ENCODE peak calls at places on chromosomes 13 and 19, in five cellular contexts. One of them, this sample, is unnamed.
A peak's percentile ranks its signal among the peaks of the same experiment; 100 is the strongest.

GRCh38 chr13:106133025-106133424 is 402.4 kb downstream of the EFNB2 start:
- DNase-seq in IMR-90: peak; percentile 81
- DNase-seq in hepatocyte: no peak
- DNase-seq in heart left ventricle: no peak
- DNase-seq in psoas muscle: no peak
- DNase-seq in this sample: no peak

GRCh38 chr13:110444226-110444653 is 117.3 kb downstream of the RAB20 start:
- DNase-seq in IMR-90: peak; percentile 20
- DNase-seq in heart left ventricle: no peak
- DNase-seq in psoas muscle: no peak
- DNase-seq in hepatocyte: no peak
- DNase-seq in this sample: peak; percentile 31

GRCh38 chr13:41942462-41943094 is 18.3 kb downstream of the VWA8 start:
- DNase-seq in heart left ventricle: no peak
- DNase-seq in hepatocyte: peak; percentile 52
- DNase-seq in psoas muscle: no peak
- DNase-seq in IMR-90: peak; percentile 74
- DNase-seq in this sample: no peak

GRCh38 chr19:23312515-23312914 is 62.3 kb upstream of the ZNF724 start:
- DNase-seq in heart left ventricle: no peak
- DNase-seq in IMR-90: peak; percentile 7
- DNase-seq in psoas muscle: no peak
- DNase-seq in hepatocyte: no peak
- DNase-seq in this sample: no peak

GRCh38 chr19:55544776-55545439 is 435 bp downstream of the SBK3 start:
- DNase-seq in heart left ventricle: no peak
- DNase-seq in IMR-90: no peak
- DNase-seq in hepatocyte: no peak
- DNase-seq in psoas muscle: peak; percentile 70
- DNase-seq in this sample: no peak

GRCh38 chr13:79745141-79745540 is 264.2 kb downstream of the NDFIP2 start:
- DNase-seq in psoas muscle: no peak
- DNase-seq in hepatocyte: no peak
- DNase-seq in heart left ventricle: no peak
- DNase-seq in IMR-90: no peak
- DNase-seq in this sample: no peak

GRCh38 chr13:106143392-106143791 is 392.1 kb downstream of the EFNB2 start:
- DNase-seq in IMR-90: peak; percentile 90
- DNase-seq in psoas muscle: no peak
- DNase-seq in heart left ventricle: no peak
- DNase-seq in hepatocyte: no peak
- DNase-seq in this sample: no peak

GRCh38 chr13:80341098-80341701 is at the start of gene SPRY2:
- DNase-seq in heart left ventricle: peak; percentile 96
- DNase-seq in IMR-90: peak; percentile 96
- DNase-seq in psoas muscle: peak; percentile 96
- DNase-seq in hepatocyte: peak; percentile 97
- DNase-seq in this sample: peak; percentile 94

GRCh38 chr13:34128661-34129060 is 310.7 kb downstream of the RFC3 start:
- DNase-seq in IMR-90: no peak
- DNase-seq in hepatocyte: no peak
- DNase-seq in heart left ventricle: no peak
- DNase-seq in psoas muscle: no peak
- DNase-seq in this sample: no peak

GRCh38 chr19:43551399-43552197 is 18.6 kb downstream of the ZNF575 start:
- DNase-seq in IMR-90: no peak
- DNase-seq in psoas muscle: no peak
- DNase-seq in heart left ventricle: no peak
- DNase-seq in hepatocyte: no peak
- DNase-seq in this sample: no peak

GRCh38 chr19:36046443-36047050 is 7.5 kb downstream of the THAP8 start:
- DNase-seq in IMR-90: no peak
- DNase-seq in psoas muscle: no peak
- DNase-seq in hepatocyte: no peak
- DNase-seq in heart left ventricle: no peak
- DNase-seq in this sample: no peak

GRCh38 chr19:43464089-43464775 is 1.2 kb downstream of the LYPD3 start:
- DNase-seq in heart left ventricle: peak; percentile 84
- DNase-seq in IMR-90: no peak
- DNase-seq in psoas muscle: peak; percentile 81
- DNase-seq in hepatocyte: peak; percentile 83
- DNase-seq in this sample: peak; percentile 78

GRCh38 chr13:27942972-27943371 is 23.2 kb downstream of the PDX1 start:
- DNase-seq in IMR-90: no peak
- DNase-seq in hepatocyte: no peak
- DNase-seq in psoas muscle: no peak
- DNase-seq in heart left ventricle: no peak
- DNase-seq in this sample: no peak

GRCh38 chr19:50880241-50880640 is 7.0 kb downstream of the KLK2 start:
- DNase-seq in psoas muscle: no peak
- DNase-seq in IMR-90: no peak
- DNase-seq in hepatocyte: no peak
- DNase-seq in heart left ventricle: no peak
- DNase-seq in this sample: no peak

GRCh38 chr19:51318687-51319675 is 7.5 kb downstream of the IGLON5 start:
- DNase-seq in heart left ventricle: no peak
- DNase-seq in psoas muscle: no peak
- DNase-seq in IMR-90: no peak
- DNase-seq in hepatocyte: no peak
- DNase-seq in this sample: no peak

GRCh38 chr19:49997709-49998108 is 27.5 kb downstream of the VRK3 start:
- DNase-seq in hepatocyte: no peak
- DNase-seq in IMR-90: peak; percentile 13
- DNase-seq in psoas muscle: no peak
- DNase-seq in heart left ventricle: no peak
- DNase-seq in this sample: no peak

GRCh38 chr19:32404939-32405430 is 585 bp upstream of the DPY19L3 start:
- DNase-seq in hepatocyte: peak; percentile 58
- DNase-seq in psoas muscle: peak; percentile 87
- DNase-seq in heart left ventricle: peak; percentile 71
- DNase-seq in IMR-90: peak; percentile 26
- DNase-seq in this sample: peak; percentile 71

GRCh38 chr19:40101813-40102212 is 11.1 kb upstream of the ZNF780A start:
- DNase-seq in IMR-90: no peak
- DNase-seq in psoas muscle: no peak
- DNase-seq in hepatocyte: no peak
- DNase-seq in heart left ventricle: no peak
- DNase-seq in this sample: no peak

GRCh38 chr13:63107163-63107935 is 1691.7 kb upstream of the PCDH20 start:
- DNase-seq in heart left ventricle: no peak
- DNase-seq in IMR-90: peak; percentile 71
- DNase-seq in psoas muscle: no peak
- DNase-seq in hepatocyte: no peak
- DNase-seq in this sample: no peak

GRCh38 chr13:24275041-24275440 is 34.3 kb upstream of the C1QTNF9 start:
- DNase-seq in IMR-90: no peak
- DNase-seq in heart left ventricle: no peak
- DNase-seq in psoas muscle: no peak
- DNase-seq in hepatocyte: no peak
- DNase-seq in this sample: no peak
- H3K4me1 ChIP-seq in IMR-90: peaks cover 18% of the 10 kb centered on the region
- H3K4me1 ChIP-seq in heart left ventricle: peaks cover 2% of the 10 kb centered on the region
- H3K4me1 ChIP-seq in psoas muscle: no peaks in the 10 kb centered on the region
- H3K4me1 ChIP-seq in hepatocyte: peaks cover 26% of the 10 kb centered on the region
- H3K4me1 ChIP-seq in this sample: peaks cover 58% of the 10 kb centered on the region

DNA sequence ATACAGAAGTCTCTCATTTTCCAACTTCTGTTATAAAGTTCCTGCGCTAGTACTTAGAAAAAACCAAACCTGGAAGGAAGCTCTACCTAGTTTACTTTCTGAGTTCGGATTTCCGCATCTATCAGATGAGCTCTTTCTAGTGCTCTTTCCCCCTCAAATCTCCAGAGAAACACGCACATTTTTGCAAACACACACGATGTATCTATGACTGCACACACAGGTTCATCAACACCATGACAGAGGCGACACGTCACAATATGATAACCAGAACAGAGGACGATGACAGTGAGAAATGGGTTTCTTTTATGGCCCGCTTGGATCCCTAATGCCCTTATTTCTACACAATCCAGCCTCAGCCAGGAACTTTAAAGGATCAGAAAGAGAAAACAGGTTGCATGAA is 612 bp upstream of the LRRC63 start:
- DNase-seq in heart left ventricle: no peak
- DNase-seq in IMR-90: no peak
- DNase-seq in hepatocyte: peak; percentile 10
- DNase-seq in psoas muscle: no peak
- DNase-seq in this sample: no peak
- H3K4me3 ChIP-seq in heart left ventricle: peak overlapping the region; percentile 24
- H3K4me3 ChIP-seq in IMR-90: no peak overlapping the region
- H3K4me3 ChIP-seq in hepatocyte: peak overlapping the region; percentile 66
- H3K4me3 ChIP-seq in psoas muscle: peak overlapping the region; percentile 67
- H3K4me3 ChIP-seq in this sample: peak overlapping the region; percentile 65

DNA sequence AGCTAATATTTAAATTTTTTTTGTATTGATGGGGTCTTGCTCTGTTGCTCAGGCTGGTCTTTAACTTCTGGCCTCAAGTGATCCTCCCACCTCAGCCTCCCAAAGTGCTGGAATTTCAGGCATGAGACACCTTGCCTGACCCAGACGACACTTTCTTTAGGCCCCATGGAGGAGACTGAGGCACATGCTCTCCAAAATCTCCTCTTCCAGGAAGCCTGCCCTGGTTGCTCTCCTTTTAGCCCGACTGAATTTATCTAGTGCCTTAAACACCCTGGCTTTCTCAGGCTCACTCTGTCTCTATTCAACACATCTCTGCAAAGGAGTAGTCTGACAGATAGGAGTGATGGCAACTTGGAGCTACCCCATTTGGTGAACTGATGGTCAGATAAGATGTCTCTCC is 18.9 kb downstream of the MYO1F start:
- DNase-seq in IMR-90: no peak
- DNase-seq in psoas muscle: no peak
- DNase-seq in hepatocyte: no peak
- DNase-seq in heart left ventricle: no peak
- DNase-seq in this sample: no peak
- H3K4me1 ChIP-seq in IMR-90: no peaks in the 10 kb centered on the region
- H3K4me1 ChIP-seq in psoas muscle: no peaks in the 10 kb centered on the region
- H3K4me1 ChIP-seq in hepatocyte: no peaks in the 10 kb centered on the region
- H3K4me1 ChIP-seq in heart left ventricle: no peaks in the 10 kb centered on the region
- H3K4me1 ChIP-seq in this sample: no peaks in the 10 kb centered on the region

GRCh38 chr13:36675213-36675536 is 1.4 kb downstream of the SERTM1 start:
- DNase-seq in psoas muscle: no peak
- DNase-seq in IMR-90: no peak
- DNase-seq in hepatocyte: no peak
- DNase-seq in heart left ventricle: no peak
- DNase-seq in this sample: no peak

GRCh38 chr13:36673352-36673751 is 468 bp upstream of the SERTM1 start:
- DNase-seq in IMR-90: no peak
- DNase-seq in psoas muscle: no peak
- DNase-seq in hepatocyte: no peak
- DNase-seq in heart left ventricle: no peak
- DNase-seq in this sample: no peak

GRCh38 chr13:36673838-36674326 is at the start of gene SERTM1:
- DNase-seq in IMR-90: no peak
- DNase-seq in heart left ventricle: no peak
- DNase-seq in hepatocyte: peak; percentile 48
- DNase-seq in psoas muscle: peak; percentile 40
- DNase-seq in this sample: peak; percentile 45

GRCh38 chr13:36674337-36675212 is 755 bp downstream of the SERTM1 start:
- DNase-seq in IMR-90: no peak
- DNase-seq in heart left ventricle: no peak
- DNase-seq in hepatocyte: no peak
- DNase-seq in psoas muscle: no peak
- DNase-seq in this sample: no peak
- H3K4me3 ChIP-seq in IMR-90: no peak overlapping the region
- H3K4me3 ChIP-seq in heart left ventricle: peak overlapping the region; percentile 1
- H3K4me3 ChIP-seq in hepatocyte: peak overlapping the region; percentile 39
- H3K4me3 ChIP-seq in psoas muscle: peak overlapping the region; percentile 45
- H3K4me3 ChIP-seq in this sample: peak overlapping the region; percentile 70

DNA sequence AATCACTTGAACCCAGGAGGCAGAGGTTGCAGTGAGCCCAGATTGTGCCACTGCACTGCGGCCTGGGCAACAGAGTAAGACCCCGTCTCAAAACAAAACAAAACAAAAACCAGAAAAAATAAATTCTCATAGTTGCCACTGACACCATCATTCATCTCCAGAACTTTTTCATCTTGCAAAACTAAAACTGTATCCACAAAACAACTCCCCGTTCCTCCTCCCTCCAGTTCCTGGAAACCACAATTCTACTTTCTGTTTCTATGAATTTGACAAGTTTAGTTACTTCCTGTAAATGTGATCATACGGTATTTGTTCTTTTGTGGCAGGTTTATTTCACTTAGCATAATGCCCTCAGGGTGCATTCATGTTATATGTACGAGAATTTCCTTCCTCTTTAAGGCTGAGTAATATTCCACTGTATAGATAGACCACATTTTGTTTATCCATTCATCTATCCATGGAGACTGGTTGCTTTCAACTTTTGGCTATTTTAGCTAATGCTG is 13.2 kb upstream of the ADGRE5 start:
- DNase-seq in heart left ventricle: no peak
- DNase-seq in hepatocyte: no peak
- DNase-seq in psoas muscle: no peak
- DNase-seq in IMR-90: no peak
- DNase-seq in this sample: no peak
- H3K4me1 ChIP-seq in heart left ventricle: peaks cover 5% of the 10 kb centered on the region
- H3K4me1 ChIP-seq in hepatocyte: peaks cover 9% of the 10 kb centered on the region
- H3K4me1 ChIP-seq in psoas muscle: peaks cover 5% of the 10 kb centered on the region
- H3K4me1 ChIP-seq in IMR-90: peaks cover 10% of the 10 kb centered on the region
- H3K4me1 ChIP-seq in this sample: peaks cover 29% of the 10 kb centered on the region

GRCh38 chr19:18700501-18701249 is 17.2 kb downstream of the CRTC1 start:
- DNase-seq in psoas muscle: peak; percentile 92
- DNase-seq in heart left ventricle: peak; percentile 83
- DNase-seq in hepatocyte: peak; percentile 77
- DNase-seq in IMR-90: peak; percentile 29
- DNase-seq in this sample: peak; percentile 86

GRCh38 chr19:18701250-18701608 is 17.7 kb downstream of the CRTC1 start:
- DNase-seq in IMR-90: no peak
- DNase-seq in psoas muscle: no peak
- DNase-seq in heart left ventricle: no peak
- DNase-seq in hepatocyte: no peak
- DNase-seq in this sample: no peak

GRCh38 chr19:18697680-18698079 is 14.2 kb downstream of the CRTC1 start:
- DNase-seq in IMR-90: no peak
- DNase-seq in psoas muscle: no peak
- DNase-seq in heart left ventricle: no peak
- DNase-seq in hepatocyte: no peak
- DNase-seq in this sample: peak; percentile 27

GRCh38 chr19:18698321-18699167 is 15.1 kb downstream of the CRTC1 start:
- DNase-seq in IMR-90: no peak
- DNase-seq in hepatocyte: no peak
- DNase-seq in heart left ventricle: no peak
- DNase-seq in psoas muscle: no peak
- DNase-seq in this sample: no peak

DNA sequence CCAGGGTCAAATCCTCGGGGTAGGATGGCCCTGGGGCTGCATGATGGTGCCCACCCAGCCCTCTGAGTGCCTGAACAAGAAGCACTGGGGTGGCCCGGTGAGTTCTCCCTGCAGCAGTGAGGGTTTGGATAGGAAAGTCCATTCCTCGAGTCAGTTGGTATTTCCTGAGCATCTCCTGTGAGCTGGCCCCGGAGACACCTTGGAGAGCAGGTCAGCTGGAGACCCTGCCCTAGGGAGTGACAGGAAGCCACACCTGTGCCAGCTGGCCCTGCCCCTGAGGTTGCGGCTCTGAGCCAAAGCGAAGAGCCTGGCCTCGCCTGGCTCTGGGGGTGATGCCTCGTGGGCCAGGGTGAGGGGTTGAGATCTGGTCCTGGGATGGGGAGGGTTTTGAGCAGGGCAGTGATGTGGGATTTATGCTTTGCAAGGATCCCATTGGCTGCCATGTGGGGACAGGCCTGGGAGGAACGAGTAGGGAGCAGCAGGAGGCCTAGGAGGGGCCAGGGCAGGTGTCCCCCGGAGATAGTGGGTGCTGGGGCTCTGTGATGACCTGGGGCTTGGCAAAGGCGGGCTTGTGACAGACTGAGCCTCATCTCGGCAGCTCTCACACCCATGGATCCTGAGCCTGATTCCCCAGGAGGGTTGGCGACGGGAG is 16.0 kb downstream of the CRTC1 start:
- DNase-seq in IMR-90: no peak
- DNase-seq in psoas muscle: no peak
- DNase-seq in hepatocyte: no peak
- DNase-seq in heart left ventricle: no peak
- DNase-seq in this sample: no peak
- H3K4me3 ChIP-seq in IMR-90: no peak overlapping the region
- H3K4me3 ChIP-seq in psoas muscle: no peak overlapping the region
- H3K4me3 ChIP-seq in hepatocyte: no peak overlapping the region
- H3K4me3 ChIP-seq in heart left ventricle: no peak overlapping the region
- H3K4me3 ChIP-seq in this sample: no peak overlapping the region

This sample was measured in left ventricle myocardium inferior.